ENCODE peak calls at places on chromosomes 2 and 18, in five cellular contexts. N is HCT116, U is H9, T is IMR-90, X is hepatocyte. G is an unnamed sample. For H3K4me1, the result is how much of the 10 kb centered on the place peaks cover.

GRCh38 chr2:237483018-237483731 is 3.9 kb upstream of the MLPH start:
- DNase-seq in X (peak), T (peak), U (no peak), N (no peak), G (peak)

GRCh38 chr2:10654069-10654468 is 35.7 kb downstream of the NOL10 start:
- DNase-seq in T (peak), X (peak), U (no peak), N (peak), G (peak)

GRCh38 chr2:178514664-178515063 is 34.4 kb downstream of the PLEKHA3 start:
- DNase-seq in X (no peak), T (peak), U (no peak), N (no peak), G (peak)

GRCh38 chr2:188204830-188205229 is 86.8 kb upstream of the GULP1 start:
- DNase-seq in U (no peak), T (no peak), N (no peak), X (no peak), G (no peak)

GRCh38 chr2:12544221-12544558 is 172.5 kb upstream of the TRIB2 start:
- DNase-seq in U (no peak), N (no peak), X (no peak), T (no peak), G (no peak)

GRCh38 chr2:202148515-202149154 is 75.6 kb downstream of the KIAA2012 start:
- DNase-seq in N (no peak), T (no peak), U (peak), X (no peak), G (no peak)

GRCh38 chr2:2563309-2563860 is 232.3 kb upstream of the MYT1L start:
- DNase-seq in T (no peak), U (no peak), X (no peak), N (no peak), G (no peak)

GRCh38 chr18:79508565-79509535 is 113.1 kb downstream of the NFATC1 start:
- DNase-seq in U (no peak), N (no peak), T (no peak), X (no peak), G (no peak)

GRCh38 chr2:191707542-191707941 is 29.6 kb downstream of the NABP1 start:
- DNase-seq in U (no peak), N (no peak), T (no peak), X (no peak), G (no peak)

GRCh38 chr2:29382486-29382885 is 267.3 kb downstream of the CLIP4 start:
- DNase-seq in N (no peak), T (no peak), U (no peak), X (no peak), G (no peak)

GRCh38 chr18:52615943-52616342 is 275.9 kb downstream of the DCC start:
- DNase-seq in U (no peak), N (no peak), X (no peak), T (no peak), G (no peak)

GRCh38 chr2:190540048-190540447 is 5.5 kb upstream of the NEMP2 start:
- DNase-seq in T (no peak), N (no peak), U (no peak), X (no peak), G (no peak)

GRCh38 chr2:230552181-230552580 is 136.2 kb downstream of the SP100 start:
- DNase-seq in T (no peak), X (no peak), U (no peak), N (no peak), G (no peak)

GRCh38 chr2:118348380-118349024 is 260.2 kb downstream of the INSIG2 start:
- DNase-seq in U (no peak), X (no peak), N (no peak), T (no peak), G (no peak)

GRCh38 chr2:46300406-46300832 is 3.2 kb downstream of the EPAS1 start:
- DNase-seq in T (no peak), N (no peak), X (peak), U (no peak), G (no peak)

GRCh38 chr18:9897129-9897528 is 11.4 kb downstream of the TXNDC2 start:
- DNase-seq in U (no peak), T (no peak), N (no peak), X (no peak), G (no peak)

GRCh38 chr2:193973781-193974180 is 1683.2 kb upstream of the SLC39A10 start:
- DNase-seq in T (no peak), N (no peak), X (no peak), U (no peak), G (no peak)

GRCh38 chr2:119598576-119598975 is 54.3 kb downstream of the CFAP221 start:
- DNase-seq in T (no peak), U (no peak), X (peak), N (no peak), G (no peak)

DNA sequence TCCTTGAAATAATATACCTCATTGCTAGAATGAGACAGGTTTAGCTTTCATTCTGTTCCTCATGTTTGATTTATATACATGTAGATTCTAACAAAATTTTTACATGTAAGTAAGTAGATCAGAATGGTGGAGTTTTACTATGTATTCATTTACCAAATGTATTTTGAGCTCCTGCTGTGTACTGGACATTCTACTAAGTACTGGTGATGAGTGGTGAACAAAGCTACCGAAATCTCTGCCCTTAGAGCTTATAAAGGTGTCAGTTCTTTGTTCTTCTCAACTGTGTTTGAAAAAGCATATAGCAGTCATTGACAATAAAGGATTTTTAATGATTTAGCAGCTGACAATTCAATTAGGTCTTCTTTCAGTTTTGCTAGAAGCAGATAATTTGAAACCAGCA is 19.7 kb downstream of the MTA3 start:
- DNase-seq in N (no peak), T (no peak), U (no peak), X (no peak), G (no peak)
- TF ChIP-seq CTCF in N (no peak), T (no peak), U (no peak), X (no peak), G (no peak)

GRCh38 chr2:219743548-219743947 is 116.1 kb downstream of the SLC4A3 start:
- DNase-seq in N (no peak), T (no peak), X (no peak), U (no peak), G (no peak)

GRCh38 chr2:219739061-219739460 is 111.6 kb downstream of the SLC4A3 start:
- DNase-seq in U (no peak), T (peak), N (no peak), X (no peak), G (peak)

GRCh38 chr2:219737270-219737691 is 109.9 kb downstream of the SLC4A3 start:
- DNase-seq in X (peak), N (no peak), U (no peak), T (peak), G (peak)

GRCh38 chr2:219736196-219736595 is 108.8 kb downstream of the SLC4A3 start:
- DNase-seq in U (no peak), T (peak), X (peak), N (peak), G (peak)

DNA sequence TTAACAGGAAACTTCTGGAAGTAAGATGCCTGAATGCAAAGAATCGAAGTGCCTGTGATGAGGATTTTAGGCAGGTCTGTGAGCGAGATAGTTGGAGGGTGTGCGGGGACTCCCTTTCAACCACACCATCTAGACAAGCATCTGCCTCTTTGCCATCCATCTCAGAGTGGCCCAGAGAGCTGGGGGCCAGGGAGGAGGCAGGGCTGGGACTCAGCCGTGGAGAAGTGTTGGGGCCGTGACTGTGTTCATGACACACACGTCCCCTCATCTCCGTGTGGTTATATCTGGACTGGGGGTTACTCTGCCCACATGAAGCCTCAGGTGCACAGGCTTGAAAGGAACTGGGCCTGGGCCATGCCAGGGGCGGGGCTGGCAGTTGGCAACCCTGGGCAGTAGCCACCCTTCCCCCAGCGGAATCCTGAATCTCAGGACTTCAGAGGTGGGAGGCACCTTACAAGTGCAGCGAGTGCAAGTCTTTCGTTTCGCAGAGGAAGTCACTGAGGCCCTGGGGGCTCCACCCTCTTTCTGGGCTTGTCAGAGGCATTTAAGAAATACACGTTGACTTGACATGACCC is 112.5 kb downstream of the SLC4A3 start:
- DNase-seq in X (no peak), T (no peak), U (no peak), N (no peak), G (no peak)
- H3K4me1 ChIP-seq in X (under half), T (under half), U (under half), N (under half), G (under half)

GRCh38 chr2:108922141-108922915 is 66.7 kb downstream of the EDAR start:
- DNase-seq in T (peak), N (no peak), U (peak), X (no peak), G (peak)
- H2AFZ ChIP-seq in T (no peak), N (no peak), U (no peak), X (no peak), G (peak)

GRCh38 chr18:45688834-45689233 is 35.1 kb upstream of the SLC14A1 start:
- DNase-seq in T (no peak), X (no peak), U (no peak), N (no peak), G (no peak)
- TF ChIP-seq CTCF in T (no peak), X (no peak), U (no peak), N (no peak), G (no peak)

GRCh38 chr2:164837807-164838206 is 3.8 kb downstream of the COBLL1 start:
- DNase-seq in N (no peak), U (no peak), X (no peak), T (no peak), G (no peak)
- H3K4me1 ChIP-seq in N (under half), U (under half), X (under half), T (under half), G (under half)

GRCh38 chr2:101732773-101733256 is 35.3 kb downstream of the MAP4K4 start:
- DNase-seq in X (no peak), T (no peak), N (no peak), U (no peak), G (no peak)
- H2AFZ ChIP-seq in X (no peak), T (no peak), N (no peak), U (no peak), G (no peak)

GRCh38 chr18:477565-477964 is 22.9 kb downstream of the COLEC12 start:
- DNase-seq in X (no peak), U (peak), T (no peak), N (peak), G (no peak)
- TF ChIP-seq CTCF in X (peak), U (peak), T (no peak), N (peak), G (no peak)

GRCh38 chr2:221310720-221311119 is 261.4 kb downstream of the EPHA4 start:
- DNase-seq in X (no peak), T (no peak), U (no peak), N (no peak), G (no peak)
- H3K4me1 ChIP-seq in X (under half), T (under half), U (under half), N (under half), G (under half)

DNA sequence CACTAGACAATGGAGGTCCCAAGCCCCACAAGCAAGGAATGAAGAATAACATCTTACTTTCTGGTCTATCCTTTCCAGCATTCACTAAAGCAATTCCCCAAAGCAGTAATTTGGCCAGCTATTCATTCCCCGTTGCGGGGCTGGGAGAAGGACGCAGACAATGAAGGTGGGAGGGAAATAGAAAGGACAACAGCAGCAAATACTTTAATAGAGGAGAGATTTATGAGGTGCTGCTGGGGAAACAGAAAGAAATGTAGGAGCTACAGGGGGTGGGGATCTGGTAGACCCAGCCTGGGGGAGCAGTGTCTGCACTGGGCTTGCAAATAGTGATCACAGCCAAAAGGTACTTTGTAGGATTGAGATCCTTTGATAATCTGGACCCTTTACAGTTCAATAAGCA is 13.9 kb upstream of the ATL2 start:
- DNase-seq in X (no peak), T (no peak), N (no peak), U (no peak), G (no peak)
- H2AFZ ChIP-seq in X (no peak), T (no peak), N (no peak), U (no peak), G (no peak)